ENCODE peak calls at places on chromosomes 1 and 21, in five cellular contexts. I is Kasumi-1; J is kidney tubule cell; N is CD4-positive, alpha-beta T cell; Z is endothelial cell. E is an unnamed sample.

GRCh38 chr21:33751533-33751932 is 109.2 kb downstream of the ITSN1 start:
- DNase-seq in I (no peak), J (no peak), N (no peak), Z (no peak), E (no peak)

GRCh38 chr1:234277161-234277868 is 95.9 kb upstream of the COA6 start:
- DNase-seq in I (no peak), J (no peak), N (no peak), Z (no peak), E (no peak)

GRCh38 chr1:182962554-182963115 is 9.7 kb upstream of the SHCBP1L start:
- DNase-seq in I (peak; percentile 53), J (peak; percentile 93), N (no peak), Z (peak; percentile 51), E (peak; percentile 93)

GRCh38 chr1:36224537-36225297 is 474 bp downstream of the THRAP3 start:
- DNase-seq in I (peak; percentile 90), J (peak; percentile 88), N (no peak), Z (peak; percentile 77), E (peak; percentile 76)

GRCh38 chr1:182175340-182176068 is 114.0 kb upstream of the ZNF648 start:
- DNase-seq in I (peak; percentile 55), J (peak; percentile 61), N (no peak), Z (no peak), E (peak; percentile 97)

GRCh38 chr1:163315773-163316374 is 5.9 kb upstream of the NUF2 start:
- DNase-seq in I (peak; percentile 69), J (peak; percentile 54), N (no peak), Z (peak; percentile 45), E (peak; percentile 46)

GRCh38 chr1:23673086-23673813 is 18.4 kb upstream of the RPL11 start:
- DNase-seq in I (peak; percentile 59), J (peak; percentile 74), N (no peak), Z (peak; percentile 64), E (peak; percentile 100)

GRCh38 chr1:222749927-222750326 is 12.9 kb downstream of the FAM177B start:
- DNase-seq in I (no peak), J (no peak), N (no peak), Z (no peak), E (no peak)

GRCh38 chr1:205357567-205357966 is 845 bp upstream of the KLHDC8A start:
- DNase-seq in I (no peak), J (no peak), N (no peak), Z (no peak), E (no peak)

GRCh38 chr1:4944072-4944471 is 289.7 kb downstream of the AJAP1 start:
- DNase-seq in I (no peak), J (no peak), N (no peak), Z (no peak), E (no peak)

GRCh38 chr1:164706596-164706995 is 147.6 kb downstream of the PBX1 start:
- DNase-seq in I (no peak), J (peak; percentile 43), N (no peak), Z (no peak), E (peak; percentile 36)

GRCh38 chr1:159071970-159072582 is 4.5 kb downstream of the AIM2 start:
- DNase-seq in I (peak; percentile 86), J (peak; percentile 62), N (no peak), Z (peak; percentile 20), E (peak; percentile 75)

GRCh38 chr1:76799700-76800099 is 67.6 kb upstream of the ST6GALNAC5 start:
- DNase-seq in I (no peak), J (no peak), N (no peak), Z (no peak), E (no peak)

E was measured in bronchial epithelial cell.